ENCODE peak calls at places on chromosomes 1 and 21, in nine cellular contexts. A is NCI-H1436 treated with DMSO at 0.1 percent for 48 hours; C is mesenteric fat pad; I is fibroblast of pulmonary artery; K is BJ; N is OCI-LY7; H is NCI-H748 treated with DMSO at 0.1 percent for 48 hours; Z is stimulated activated CD8-positive, alpha-beta memory T cell treated with anti-CD3 and anti-CD28 coated beads, Interleukin-15, amount 100 ng/mL, for 4 hours; B is NT2/D1. L is an unnamed sample.
A peak's percentile ranks its signal among the peaks of the same experiment; 100 is the strongest.

GRCh38 chr1:27192039-27192529 is 37.2 kb upstream of the SLC9A1 start:
- DNase-seq in A (no peak), C (no peak), I (no peak), K (no peak), N (no peak), H (no peak), Z (no peak), B (no peak), L (peak; percentile 56)

GRCh38 chr1:77605246-77606026 is 77.0 kb downstream of the ZZZ3 start:
- DNase-seq in A (no peak), C (no peak), I (peak; percentile 65), K (peak; percentile 7), N (no peak), H (no peak), Z (no peak), B (no peak), L (peak; percentile 40)

GRCh38 chr1:78303620-78304019 is 187.2 kb upstream of the PTGFR start:
- DNase-seq in A (no peak), C (no peak), I (peak; percentile 95), K (peak; percentile 81), N (no peak), H (no peak), Z (no peak), B (no peak), L (peak; percentile 96)

GRCh38 chr1:180952657-180953013 is 39.9 kb downstream of the KIAA1614 start:
- DNase-seq in A (no peak), C (no peak), I (no peak), K (no peak), N (no peak), H (no peak), Z (no peak), B (no peak), L (no peak)

GRCh38 chr1:44801491-44802305 is 1.5 kb downstream of the PLK3 start:
- DNase-seq in A (no peak), C (no peak), I (no peak), K (no peak), N (no peak), H (no peak), Z (peak; percentile 49), B (no peak), L (peak; percentile 47)

GRCh38 chr21:38221594-38221993 is 35.2 kb upstream of the KCNJ15 start:
- DNase-seq in A (no peak), C (no peak), I (peak; percentile 15), K (no peak), N (no peak), H (no peak), Z (no peak), B (no peak), L (peak; percentile 35)

GRCh38 chr1:54989473-54989872 is 9.0 kb downstream of the TMEM61 start:
- DNase-seq in A (no peak), C (no peak), I (no peak), K (no peak), N (no peak), H (peak; percentile 37), Z (no peak), B (no peak), L (no peak)

GRCh38 chr1:231241751-231242150 is 739 bp downstream of the GNPAT start:
- DNase-seq in A (no peak), C (no peak), I (no peak), K (no peak), N (peak; percentile 53), H (no peak), Z (no peak), B (no peak), L (no peak)

GRCh38 chr1:162699366-162699765 is 67.1 kb downstream of the DDR2 start:
- DNase-seq in A (no peak), C (no peak), I (no peak), K (no peak), N (no peak), H (no peak), Z (no peak), B (no peak), L (peak; percentile 37)

GRCh38 chr1:15245593-15246325 is 1.3 kb upstream of the FHAD1 start:
- DNase-seq in A (no peak), C (peak; percentile 47), I (peak; percentile 81), K (no peak), N (no peak), H (no peak), Z (no peak), B (no peak), L (peak; percentile 59)

GRCh38 chr1:180027949-180028445 is 73.4 kb downstream of the CEP350 start:
- DNase-seq in A (no peak), C (no peak), I (peak; percentile 92), K (peak; percentile 85), N (no peak), H (no peak), Z (no peak), B (no peak), L (peak; percentile 74)

GRCh38 chr1:163131981-163132380 is 62.8 kb downstream of the RGS4 start:
- DNase-seq in A (no peak), C (no peak), I (no peak), K (no peak), N (no peak), H (no peak), Z (no peak), B (peak; percentile 87), L (no peak)

L was measured in foreskin fibroblast.